ENCODE peak calls at places on chromosomes 5 and 9, in four cellular contexts. One of them, this sample, is unnamed.

GRCh38 chr9:129550199-129550839 is 70.6 kb downstream of the C9orf50 start:
- DNase-seq in K562: no peak
- DNase-seq in HepG2: no peak
- DNase-seq in GM12878: no peak
- DNase-seq in this sample: no peak

GRCh38 chr9:91419222-91420191 is 4.1 kb downstream of the NFIL3 start:
- DNase-seq in K562: peak
- DNase-seq in HepG2: peak
- DNase-seq in GM12878: no peak
- DNase-seq in this sample: no peak

GRCh38 chr5:16578474-16578883 is 38.3 kb downstream of the RETREG1 start:
- DNase-seq in K562: no peak
- DNase-seq in HepG2: no peak
- DNase-seq in GM12878: no peak
- DNase-seq in this sample: no peak

GRCh38 chr5:10323588-10324488 is 16.1 kb upstream of the CMBL start:
- DNase-seq in K562: peak
- DNase-seq in HepG2: peak
- DNase-seq in GM12878: no peak
- DNase-seq in this sample: no peak

GRCh38 chr5:178590924-178591423 is 781 bp upstream of the COL23A1 start:
- DNase-seq in K562: no peak
- DNase-seq in HepG2: no peak
- DNase-seq in GM12878: no peak
- DNase-seq in this sample: no peak

GRCh38 chr5:145362261-145362660 is 472.9 kb downstream of the PRELID2 start:
- DNase-seq in K562: no peak
- DNase-seq in HepG2: no peak
- DNase-seq in GM12878: no peak
- DNase-seq in this sample: no peak

GRCh38 chr5:155471027-155471426 is 457.5 kb downstream of the KIF4B start:
- DNase-seq in K562: no peak
- DNase-seq in HepG2: no peak
- DNase-seq in GM12878: no peak
- DNase-seq in this sample: no peak

GRCh38 chr5:82057051-82057450 is 85.2 kb downstream of the ATG10 start:
- DNase-seq in K562: no peak
- DNase-seq in HepG2: no peak
- DNase-seq in GM12878: no peak
- DNase-seq in this sample: no peak

GRCh38 chr9:108534741-108535140 is 321.0 kb downstream of the ACTL7B start:
- DNase-seq in K562: no peak
- DNase-seq in HepG2: no peak
- DNase-seq in GM12878: no peak
- DNase-seq in this sample: no peak
- TF ChIP-seq SP1 in K562: no peak
- TF ChIP-seq SP1 in HepG2: no peak
- TF ChIP-seq SP1 in GM12878: no peak
- TF ChIP-seq SP1 in this sample: no peak

GRCh38 chr9:93591706-93592388 is 15.5 kb downstream of the PHF2 start:
- DNase-seq in K562: no peak
- DNase-seq in HepG2: no peak
- DNase-seq in GM12878: no peak
- DNase-seq in this sample: no peak

GRCh38 chr9:93591301-93591700 is 14.9 kb downstream of the PHF2 start:
- DNase-seq in K562: no peak
- DNase-seq in HepG2: no peak
- DNase-seq in GM12878: no peak
- DNase-seq in this sample: no peak

GRCh38 chr9:93594041-93594756 is 17.8 kb downstream of the PHF2 start:
- DNase-seq in K562: peak
- DNase-seq in HepG2: no peak
- DNase-seq in GM12878: no peak
- DNase-seq in this sample: no peak

GRCh38 chr9:93593144-93593655 is 16.8 kb downstream of the PHF2 start:
- DNase-seq in K562: no peak
- DNase-seq in HepG2: no peak
- DNase-seq in GM12878: no peak
- DNase-seq in this sample: no peak

DNA sequence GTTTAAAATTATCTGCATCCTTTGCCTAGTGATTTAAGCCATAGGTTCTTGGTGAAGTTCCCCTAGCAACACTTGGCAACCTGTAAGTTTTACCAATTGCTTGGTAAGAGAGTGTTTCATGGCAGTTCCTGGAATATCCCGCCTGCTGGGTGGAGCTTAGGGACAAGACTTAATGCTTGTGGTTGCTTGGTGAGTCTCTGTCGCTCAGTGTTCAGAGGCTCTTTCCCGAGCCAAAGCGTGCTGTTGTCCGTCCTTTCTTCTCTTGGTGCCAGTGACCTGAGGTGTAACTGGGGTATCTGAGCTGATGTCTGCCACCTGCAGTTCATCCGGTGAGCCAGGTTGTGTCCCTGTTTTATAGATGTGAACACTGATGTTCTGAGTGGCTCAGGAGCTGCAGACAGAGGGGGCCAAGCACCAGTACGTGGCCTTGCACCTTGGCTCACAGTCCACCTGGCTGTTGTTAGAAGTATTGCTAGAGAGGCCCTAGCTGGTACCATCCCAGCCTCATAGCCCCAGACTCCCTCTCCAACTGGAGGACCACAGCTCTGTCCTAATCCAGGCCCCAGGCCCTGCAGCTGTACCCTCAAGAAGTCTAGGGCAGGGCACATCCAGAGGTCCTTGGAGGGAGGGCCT is 16.1 kb downstream of the PHF2 start:
- DNase-seq in K562: no peak
- DNase-seq in HepG2: peak
- DNase-seq in GM12878: no peak
- DNase-seq in this sample: peak
- TF ChIP-seq FOXK2 in K562: no peak
- TF ChIP-seq FOXK2 in HepG2: no peak
- TF ChIP-seq FOXK2 in GM12878: no peak
- TF ChIP-seq FOXK2 in this sample: no peak

DNA sequence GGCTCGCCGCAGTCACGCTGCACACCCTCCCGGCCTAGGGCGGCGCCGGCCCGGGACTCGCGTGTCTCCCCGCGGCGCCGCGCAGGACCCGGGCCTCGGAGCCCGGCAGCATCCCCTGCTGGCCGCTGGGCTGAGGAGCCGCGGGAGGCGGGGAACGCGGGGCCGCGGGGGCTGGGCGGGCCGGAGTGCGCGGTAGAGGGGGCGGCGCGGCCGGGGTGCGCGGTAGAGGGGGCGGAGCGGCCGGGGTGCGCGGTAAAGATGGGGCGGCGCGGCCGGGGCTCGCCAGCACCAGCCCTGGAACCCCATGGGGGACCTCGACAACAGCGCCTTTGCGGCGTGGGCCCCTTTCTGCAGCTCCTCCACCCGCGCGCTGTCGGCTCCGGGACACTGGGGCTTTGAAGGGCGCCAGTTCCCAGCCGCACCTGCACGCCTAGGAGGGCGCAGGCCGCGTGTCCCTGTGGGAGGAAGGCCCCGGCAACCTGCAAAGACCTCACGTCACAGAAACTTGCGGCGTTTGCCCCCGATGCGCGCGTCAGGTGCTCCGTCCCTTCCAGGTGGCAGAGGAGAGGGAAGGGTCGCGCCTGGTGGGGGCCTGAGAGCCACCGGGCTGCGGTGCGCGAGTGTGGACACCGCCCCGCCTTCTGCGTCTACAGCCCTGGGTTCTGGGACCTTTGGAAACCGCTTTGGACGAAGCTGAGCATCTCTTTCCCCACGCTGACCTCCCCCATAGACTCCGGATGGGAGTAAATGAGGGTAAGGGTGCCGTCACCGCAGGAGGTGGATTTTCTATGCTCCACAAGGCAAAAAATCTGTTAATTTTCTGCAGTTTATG is 49.6 kb downstream of the NSUN2 start:
- DNase-seq in K562: peak
- DNase-seq in HepG2: no peak
- DNase-seq in GM12878: no peak
- DNase-seq in this sample: no peak
- TF ChIP-seq SP1 in K562: no peak
- TF ChIP-seq SP1 in HepG2: no peak
- TF ChIP-seq SP1 in GM12878: no peak
- TF ChIP-seq SP1 in this sample: no peak

GRCh38 chr9:8364021-8364782 is 564.6 kb upstream of the DMAC1 start:
- DNase-seq in K562: no peak
- DNase-seq in HepG2: no peak
- DNase-seq in GM12878: no peak
- DNase-seq in this sample: no peak

GRCh38 chr9:8365029-8365428 is 565.5 kb upstream of the DMAC1 start:
- DNase-seq in K562: no peak
- DNase-seq in HepG2: no peak
- DNase-seq in GM12878: no peak
- DNase-seq in this sample: no peak

GRCh38 chr9:8362250-8362649 is 562.7 kb upstream of the DMAC1 start:
- DNase-seq in K562: no peak
- DNase-seq in HepG2: no peak
- DNase-seq in GM12878: no peak
- DNase-seq in this sample: no peak

GRCh38 chr9:8366161-8366926 is 566.8 kb upstream of the DMAC1 start:
- DNase-seq in K562: no peak
- DNase-seq in HepG2: no peak
- DNase-seq in GM12878: no peak
- DNase-seq in this sample: no peak

DNA sequence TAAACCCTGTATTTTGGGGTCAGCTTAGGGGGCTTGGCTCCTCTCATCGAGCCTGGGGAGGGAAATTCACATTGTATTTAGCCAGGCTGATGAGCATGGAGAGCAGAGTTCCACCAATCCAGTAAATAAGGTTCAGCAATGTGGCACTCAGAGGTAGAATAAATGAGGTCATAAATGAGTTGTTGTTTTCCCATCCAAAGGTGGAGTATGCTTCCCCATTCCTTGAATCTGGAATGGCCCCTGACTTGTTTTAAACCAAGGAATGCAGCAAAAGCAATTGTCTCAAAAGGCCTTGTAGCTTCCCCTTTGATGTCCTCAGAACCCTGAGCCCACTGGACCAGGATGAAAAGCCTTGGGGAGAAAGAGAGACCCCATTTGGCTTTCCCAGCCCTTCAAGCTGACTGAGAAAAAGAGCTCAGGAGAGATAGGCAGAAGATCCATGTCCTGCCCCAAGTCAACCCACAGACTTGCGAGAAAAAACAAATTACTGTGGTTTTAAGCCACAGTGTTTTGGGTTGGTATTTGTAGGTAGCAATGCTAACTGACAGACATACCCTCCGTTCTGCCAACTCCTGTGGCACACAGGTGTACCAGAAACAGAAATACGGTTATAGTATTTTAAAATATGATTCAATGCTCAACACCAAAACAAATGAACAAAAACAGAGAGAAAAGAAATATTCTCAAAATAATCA is 566.0 kb upstream of the DMAC1 start:
- DNase-seq in K562: no peak
- DNase-seq in HepG2: no peak
- DNase-seq in GM12878: no peak
- DNase-seq in this sample: no peak
- TF ChIP-seq FOXK2 in K562: no peak
- TF ChIP-seq FOXK2 in HepG2: no peak
- TF ChIP-seq FOXK2 in GM12878: no peak
- TF ChIP-seq FOXK2 in this sample: no peak

DNA sequence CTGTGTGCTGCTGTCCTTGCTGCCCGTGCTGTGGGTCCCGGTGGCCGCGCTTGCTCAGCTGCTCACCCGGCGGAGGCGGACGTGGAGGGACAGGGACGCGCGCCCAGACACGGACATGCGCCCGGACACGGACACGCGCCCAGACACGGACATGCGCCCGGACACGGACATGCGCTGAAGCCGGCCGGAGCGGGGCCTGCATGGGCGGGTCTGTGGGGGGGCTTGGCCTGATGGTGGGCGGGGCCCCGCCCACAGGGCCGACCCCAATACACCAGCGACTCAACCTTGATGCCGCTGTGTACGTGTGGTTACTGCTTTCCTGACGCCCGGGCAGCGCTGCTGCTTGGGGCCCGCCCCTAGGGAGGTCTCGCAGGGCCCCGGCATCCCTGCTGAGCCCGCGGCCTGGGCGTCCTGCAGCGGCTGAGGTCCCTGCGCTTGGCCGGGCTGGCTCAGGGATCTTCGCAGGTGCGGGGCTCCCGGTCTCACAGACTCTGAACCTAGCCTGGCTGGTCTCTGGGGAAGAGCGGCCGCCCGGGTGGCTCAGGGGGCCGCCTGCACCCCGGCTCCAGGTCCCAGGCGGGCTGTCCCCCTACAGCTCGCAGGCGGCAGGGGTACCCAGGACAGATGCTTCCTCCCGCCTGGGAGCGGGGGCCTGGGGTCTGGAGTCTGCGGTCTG is 20.9 kb downstream of the SLC6A18 start:
- DNase-seq in K562: no peak
- DNase-seq in HepG2: no peak
- DNase-seq in GM12878: no peak
- DNase-seq in this sample: no peak
- TF ChIP-seq SP1 in K562: no peak
- TF ChIP-seq SP1 in HepG2: no peak
- TF ChIP-seq SP1 in GM12878: no peak
- TF ChIP-seq SP1 in this sample: no peak

GRCh38 chr5:37831821-37832524 is 7.9 kb downstream of the GDNF start:
- DNase-seq in K562: no peak
- DNase-seq in HepG2: peak
- DNase-seq in GM12878: no peak
- DNase-seq in this sample: no peak
- TF ChIP-seq FOXK2 in K562: no peak
- TF ChIP-seq FOXK2 in HepG2: no peak
- TF ChIP-seq FOXK2 in GM12878: no peak
- TF ChIP-seq FOXK2 in this sample: no peak

DNA sequence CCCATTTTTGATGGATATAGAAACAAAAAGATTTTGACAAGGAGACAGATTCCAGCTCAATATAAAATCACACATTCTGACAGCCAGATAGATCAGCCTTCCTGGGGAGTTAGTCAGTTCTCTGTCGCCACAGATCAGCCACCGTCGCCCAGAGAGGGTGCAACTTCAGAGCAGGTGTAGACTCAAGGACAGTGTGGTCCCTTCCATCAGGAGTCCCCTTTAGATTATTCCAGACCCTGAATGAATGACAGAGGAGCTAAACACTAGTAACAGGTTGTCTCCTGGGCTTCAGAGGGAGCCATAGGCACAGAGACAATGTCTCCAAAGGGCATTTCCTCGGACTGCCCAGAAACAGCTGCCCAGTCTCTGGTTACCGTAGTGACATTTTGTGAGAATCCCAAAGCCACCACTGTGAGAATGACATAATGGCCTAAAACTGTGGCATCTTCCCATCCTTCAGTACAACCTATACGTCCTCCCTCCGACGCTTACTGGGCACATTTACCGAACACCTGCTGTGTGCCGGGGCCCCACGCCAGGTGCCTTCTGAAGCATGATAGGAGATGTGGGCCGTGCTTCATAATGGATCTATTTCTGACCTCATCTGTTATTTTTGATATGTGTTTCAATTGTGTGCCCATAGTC is 47.4 kb upstream of the SLC2A8 start:
- DNase-seq in K562: no peak
- DNase-seq in HepG2: no peak
- DNase-seq in GM12878: no peak
- DNase-seq in this sample: no peak
- TF ChIP-seq SP1 in K562: no peak
- TF ChIP-seq SP1 in HepG2: no peak
- TF ChIP-seq SP1 in GM12878: no peak
- TF ChIP-seq SP1 in this sample: no peak